ENCODE peak calls at places on chromosomes 1 and 21, in eight cellular contexts. G, S, N, U, R, Y, X and T are unnamed samples.

GRCh38 chr1:46550751-46551231 is 656 bp downstream of the KNCN start:
- DNase-seq in G (no peak), S (no peak), N (no peak), U (no peak), R (peak), Y (no peak), X (no peak), T (no peak)

GRCh38 chr1:53139911-53140310 is 2.5 kb downstream of the SLC1A7 start:
- DNase-seq in G (no peak), S (no peak), N (no peak), U (no peak), R (no peak), Y (no peak), X (no peak), T (no peak)

GRCh38 chr1:241600496-241600901 is 39.7 kb downstream of the CHML start:
- DNase-seq in G (no peak), S (no peak), N (no peak), U (no peak), R (no peak), Y (no peak), X (no peak), T (no peak)

GRCh38 chr1:169538998-169539871 is 47.0 kb downstream of the F5 start:
- DNase-seq in G (no peak), S (no peak), N (no peak), U (peak), R (no peak), Y (no peak), X (no peak), T (no peak)

GRCh38 chr21:39009587-39010225 is 173.5 kb downstream of the PSMG1 start:
- DNase-seq in G (no peak), S (no peak), N (peak), U (no peak), R (peak), Y (no peak), X (no peak), T (no peak)

GRCh38 chr1:108947871-108948525 is 15.3 kb downstream of the CLCC1 start:
- DNase-seq in G (no peak), S (no peak), N (peak), U (no peak), R (no peak), Y (no peak), X (no peak), T (no peak)

GRCh38 chr1:229655781-229656180 is 29.7 kb downstream of the URB2 start:
- DNase-seq in G (no peak), S (no peak), N (no peak), U (no peak), R (no peak), Y (no peak), X (no peak), T (no peak)

GRCh38 chr21:43768868-43769167 is 7.3 kb downstream of the CSTB start:
- DNase-seq in G (no peak), S (no peak), N (no peak), U (no peak), R (no peak), Y (no peak), X (no peak), T (no peak)

GRCh38 chr21:31520506-31521163 is 138.9 kb upstream of the SOD1 start:
- DNase-seq in G (no peak), S (no peak), N (no peak), U (peak), R (peak), Y (no peak), X (peak), T (no peak)